ENCODE peak calls at places on chromosome 11, in six cellular contexts. One of them, this sample, is unnamed.

GRCh38 chr11:128105950-128106349 is 481.4 kb downstream of the ETS1 start:
- DNase-seq in CD4-positive, CD25-positive, alpha-beta regulatory T cell: no peak
- DNase-seq in heart right ventricle: no peak
- DNase-seq in right cardiac atrium: no peak
- DNase-seq in GM23248: no peak
- DNase-seq in neural progenitor cell: no peak
- DNase-seq in this sample: no peak

GRCh38 chr11:68632802-68633201 is 51.5 kb upstream of the GAL start:
- DNase-seq in right cardiac atrium: peak; percentile 64
- DNase-seq in neural progenitor cell: peak; percentile 87
- DNase-seq in CD4-positive, CD25-positive, alpha-beta regulatory T cell: peak; percentile 68
- DNase-seq in GM23248: peak; percentile 65
- DNase-seq in heart right ventricle: no peak
- DNase-seq in this sample: no peak

GRCh38 chr11:30853470-30853869 is 267.3 kb upstream of the MPPED2 start:
- DNase-seq in heart right ventricle: no peak
- DNase-seq in CD4-positive, CD25-positive, alpha-beta regulatory T cell: no peak
- DNase-seq in GM23248: no peak
- DNase-seq in right cardiac atrium: no peak
- DNase-seq in neural progenitor cell: no peak
- DNase-seq in this sample: no peak

GRCh38 chr11:134004406-134005197 is 47.8 kb upstream of the IGSF9B start:
- DNase-seq in right cardiac atrium: peak; percentile 75
- DNase-seq in CD4-positive, CD25-positive, alpha-beta regulatory T cell: no peak
- DNase-seq in neural progenitor cell: no peak
- DNase-seq in GM23248: no peak
- DNase-seq in heart right ventricle: peak; percentile 19
- DNase-seq in this sample: no peak

GRCh38 chr11:8318536-8318935 is 54.9 kb upstream of the LMO1 start:
- DNase-seq in GM23248: no peak
- DNase-seq in CD4-positive, CD25-positive, alpha-beta regulatory T cell: no peak
- DNase-seq in neural progenitor cell: peak; percentile 85
- DNase-seq in right cardiac atrium: no peak
- DNase-seq in heart right ventricle: no peak
- DNase-seq in this sample: no peak

GRCh38 chr11:132139181-132139580 is 768.8 kb downstream of the NTM start:
- DNase-seq in CD4-positive, CD25-positive, alpha-beta regulatory T cell: no peak
- DNase-seq in right cardiac atrium: no peak
- DNase-seq in neural progenitor cell: no peak
- DNase-seq in heart right ventricle: no peak
- DNase-seq in GM23248: peak; percentile 10
- DNase-seq in this sample: no peak

GRCh38 chr11:120566176-120566575 is 54.6 kb downstream of the GRIK4 start:
- DNase-seq in CD4-positive, CD25-positive, alpha-beta regulatory T cell: no peak
- DNase-seq in right cardiac atrium: no peak
- DNase-seq in neural progenitor cell: no peak
- DNase-seq in GM23248: peak; percentile 26
- DNase-seq in heart right ventricle: no peak
- DNase-seq in this sample: no peak

GRCh38 chr11:70503201-70503877 is 105.0 kb downstream of the CTTN start:
- DNase-seq in neural progenitor cell: peak; percentile 54
- DNase-seq in CD4-positive, CD25-positive, alpha-beta regulatory T cell: no peak
- DNase-seq in heart right ventricle: no peak
- DNase-seq in GM23248: no peak
- DNase-seq in right cardiac atrium: peak; percentile 16
- DNase-seq in this sample: no peak

GRCh38 chr11:36447947-36448346 is 62.1 kb downstream of the TRAF6 start:
- DNase-seq in right cardiac atrium: no peak
- DNase-seq in neural progenitor cell: no peak
- DNase-seq in GM23248: no peak
- DNase-seq in CD4-positive, CD25-positive, alpha-beta regulatory T cell: no peak
- DNase-seq in heart right ventricle: no peak
- DNase-seq in this sample: no peak

GRCh38 chr11:7892751-7893356 is 38.2 kb downstream of the OR10A6 start:
- DNase-seq in CD4-positive, CD25-positive, alpha-beta regulatory T cell: peak; percentile 47
- DNase-seq in heart right ventricle: no peak
- DNase-seq in right cardiac atrium: no peak
- DNase-seq in neural progenitor cell: peak; percentile 60
- DNase-seq in GM23248: peak; percentile 79
- DNase-seq in this sample: no peak

GRCh38 chr11:132346558-132347148 is 976.2 kb downstream of the NTM start:
- DNase-seq in right cardiac atrium: no peak
- DNase-seq in GM23248: no peak
- DNase-seq in neural progenitor cell: peak; percentile 14
- DNase-seq in heart right ventricle: no peak
- DNase-seq in CD4-positive, CD25-positive, alpha-beta regulatory T cell: no peak
- DNase-seq in this sample: no peak

GRCh38 chr11:116547571-116547970 is 225.2 kb downstream of the BUD13 start:
- DNase-seq in heart right ventricle: no peak
- DNase-seq in GM23248: no peak
- DNase-seq in right cardiac atrium: no peak
- DNase-seq in CD4-positive, CD25-positive, alpha-beta regulatory T cell: no peak
- DNase-seq in neural progenitor cell: no peak
- DNase-seq in this sample: no peak

GRCh38 chr11:7595016-7595869 is 78.1 kb downstream of the CYB5R2 start:
- DNase-seq in neural progenitor cell: peak; percentile 77
- DNase-seq in GM23248: peak; percentile 63
- DNase-seq in right cardiac atrium: no peak
- DNase-seq in CD4-positive, CD25-positive, alpha-beta regulatory T cell: no peak
- DNase-seq in heart right ventricle: no peak
- DNase-seq in this sample: no peak

GRCh38 chr11:26717761-26718160 is 4.1 kb downstream of the SLC5A12 start:
- DNase-seq in CD4-positive, CD25-positive, alpha-beta regulatory T cell: no peak
- DNase-seq in GM23248: no peak
- DNase-seq in right cardiac atrium: no peak
- DNase-seq in neural progenitor cell: no peak
- DNase-seq in heart right ventricle: no peak
- DNase-seq in this sample: no peak

GRCh38 chr11:33952805-33953204 is 60.9 kb upstream of the LMO2 start:
- DNase-seq in CD4-positive, CD25-positive, alpha-beta regulatory T cell: no peak
- DNase-seq in GM23248: no peak
- DNase-seq in heart right ventricle: no peak
- DNase-seq in neural progenitor cell: no peak
- DNase-seq in right cardiac atrium: no peak
- DNase-seq in this sample: no peak

GRCh38 chr11:61749607-61750217 is 2.7 kb upstream of the MYRF start:
- DNase-seq in heart right ventricle: no peak
- DNase-seq in right cardiac atrium: no peak
- DNase-seq in GM23248: no peak
- DNase-seq in CD4-positive, CD25-positive, alpha-beta regulatory T cell: no peak
- DNase-seq in neural progenitor cell: peak; percentile 50
- DNase-seq in this sample: no peak

GRCh38 chr11:109728056-109728455 is 306.1 kb downstream of the C11orf87 start:
- DNase-seq in right cardiac atrium: no peak
- DNase-seq in GM23248: no peak
- DNase-seq in CD4-positive, CD25-positive, alpha-beta regulatory T cell: no peak
- DNase-seq in neural progenitor cell: no peak
- DNase-seq in heart right ventricle: no peak
- DNase-seq in this sample: no peak

GRCh38 chr11:114280696-114281095 is 15.5 kb upstream of the NNMT start:
- DNase-seq in right cardiac atrium: peak; percentile 86
- DNase-seq in heart right ventricle: peak; percentile 68
- DNase-seq in neural progenitor cell: peak; percentile 88
- DNase-seq in GM23248: peak; percentile 92
- DNase-seq in CD4-positive, CD25-positive, alpha-beta regulatory T cell: peak; percentile 51
- DNase-seq in this sample: peak; percentile 70

GRCh38 chr11:67252831-67253239 is 13.4 kb upstream of the GRK2 start:
- DNase-seq in CD4-positive, CD25-positive, alpha-beta regulatory T cell: peak; percentile 80
- DNase-seq in right cardiac atrium: peak; percentile 69
- DNase-seq in neural progenitor cell: peak; percentile 63
- DNase-seq in GM23248: peak; percentile 65
- DNase-seq in heart right ventricle: peak; percentile 31
- DNase-seq in this sample: no peak

GRCh38 chr11:57340228-57340627 is 2.1 kb downstream of the P2RX3 start:
- DNase-seq in neural progenitor cell: peak; percentile 65
- DNase-seq in heart right ventricle: no peak
- DNase-seq in right cardiac atrium: no peak
- DNase-seq in CD4-positive, CD25-positive, alpha-beta regulatory T cell: no peak
- DNase-seq in GM23248: peak; percentile 35
- DNase-seq in this sample: no peak

GRCh38 chr11:69218946-69219720 is 63.4 kb downstream of the SMIM38 start:
- DNase-seq in right cardiac atrium: no peak
- DNase-seq in GM23248: no peak
- DNase-seq in neural progenitor cell: no peak
- DNase-seq in heart right ventricle: no peak
- DNase-seq in CD4-positive, CD25-positive, alpha-beta regulatory T cell: no peak
- DNase-seq in this sample: no peak

GRCh38 chr11:117584056-117584830 is 212.8 kb downstream of the DSCAML1 start:
- DNase-seq in CD4-positive, CD25-positive, alpha-beta regulatory T cell: no peak
- DNase-seq in GM23248: peak; percentile 64
- DNase-seq in neural progenitor cell: no peak
- DNase-seq in heart right ventricle: no peak
- DNase-seq in right cardiac atrium: no peak
- DNase-seq in this sample: peak; percentile 47

GRCh38 chr11:29781268-29781667 is 235.6 kb downstream of the KCNA4 start:
- DNase-seq in CD4-positive, CD25-positive, alpha-beta regulatory T cell: no peak
- DNase-seq in GM23248: peak; percentile 18
- DNase-seq in neural progenitor cell: no peak
- DNase-seq in heart right ventricle: peak; percentile 30
- DNase-seq in right cardiac atrium: peak; percentile 72
- DNase-seq in this sample: no peak

GRCh38 chr11:72354356-72355115 is 79.8 kb downstream of the CLPB start:
- DNase-seq in right cardiac atrium: no peak
- DNase-seq in heart right ventricle: no peak
- DNase-seq in neural progenitor cell: no peak
- DNase-seq in GM23248: peak; percentile 44
- DNase-seq in CD4-positive, CD25-positive, alpha-beta regulatory T cell: no peak
- DNase-seq in this sample: no peak

GRCh38 chr11:65329944-65330403 is 3.7 kb upstream of the DPF2 start:
- DNase-seq in CD4-positive, CD25-positive, alpha-beta regulatory T cell: peak; percentile 90
- DNase-seq in neural progenitor cell: peak; percentile 97
- DNase-seq in heart right ventricle: peak; percentile 91
- DNase-seq in GM23248: peak; percentile 94
- DNase-seq in right cardiac atrium: peak; percentile 90
- DNase-seq in this sample: peak; percentile 85

GRCh38 chr11:57248780-57249383 is 11.8 kb upstream of the APLNR start:
- DNase-seq in GM23248: peak; percentile 89
- DNase-seq in neural progenitor cell: peak; percentile 89
- DNase-seq in heart right ventricle: peak; percentile 78
- DNase-seq in right cardiac atrium: peak; percentile 89
- DNase-seq in CD4-positive, CD25-positive, alpha-beta regulatory T cell: peak; percentile 23
- DNase-seq in this sample: peak; percentile 56

GRCh38 chr11:122642971-122643370 is 12.6 kb upstream of the UBASH3B start:
- DNase-seq in heart right ventricle: no peak
- DNase-seq in neural progenitor cell: no peak
- DNase-seq in right cardiac atrium: no peak
- DNase-seq in CD4-positive, CD25-positive, alpha-beta regulatory T cell: no peak
- DNase-seq in GM23248: peak; percentile 53
- DNase-seq in this sample: no peak
- H3K27ac ChIP-seq in heart right ventricle: no peak overlapping the region
- H3K27ac ChIP-seq in neural progenitor cell: no peak overlapping the region
- H3K27ac ChIP-seq in right cardiac atrium: no peak overlapping the region
- H3K27ac ChIP-seq in CD4-positive, CD25-positive, alpha-beta regulatory T cell: no peak overlapping the region
- H3K27ac ChIP-seq in GM23248: peak overlapping the region; percentile 46
- H3K27ac ChIP-seq in this sample: peak overlapping the region; percentile 40

DNA sequence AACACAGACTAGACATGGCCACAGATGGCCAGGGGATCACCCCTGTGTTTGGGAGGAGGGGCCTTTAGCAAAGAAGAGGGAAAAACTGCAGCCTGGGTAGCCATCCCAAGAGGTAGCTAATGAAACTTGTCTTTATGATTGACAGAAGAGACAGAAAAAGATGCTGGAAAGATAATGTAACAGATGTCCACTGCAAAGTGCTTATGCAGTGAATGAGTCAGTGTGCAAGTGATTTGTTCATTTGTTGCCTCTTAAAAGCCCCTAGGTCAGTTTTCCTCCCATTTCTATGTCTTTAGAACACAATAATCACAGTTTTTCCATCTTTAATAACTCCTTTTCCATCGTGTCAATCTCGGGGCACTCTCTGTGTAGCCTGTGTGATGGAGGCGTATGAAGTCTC is 57.2 kb downstream of the INSC start:
- DNase-seq in neural progenitor cell: no peak
- DNase-seq in GM23248: no peak
- DNase-seq in CD4-positive, CD25-positive, alpha-beta regulatory T cell: no peak
- DNase-seq in right cardiac atrium: no peak
- DNase-seq in heart right ventricle: no peak
- DNase-seq in this sample: no peak
- H3K4me3 ChIP-seq in neural progenitor cell: no peak overlapping the region
- H3K4me3 ChIP-seq in GM23248: no peak overlapping the region
- H3K4me3 ChIP-seq in CD4-positive, CD25-positive, alpha-beta regulatory T cell: no peak overlapping the region
- H3K4me3 ChIP-seq in right cardiac atrium: no peak overlapping the region
- H3K4me3 ChIP-seq in heart right ventricle: no peak overlapping the region
- H3K4me3 ChIP-seq in this sample: no peak overlapping the region

GRCh38 chr11:81990659-81991443 is 742.8 kb downstream of the FAM181B start:
- DNase-seq in GM23248: no peak
- DNase-seq in neural progenitor cell: no peak
- DNase-seq in right cardiac atrium: no peak
- DNase-seq in CD4-positive, CD25-positive, alpha-beta regulatory T cell: no peak
- DNase-seq in heart right ventricle: no peak
- DNase-seq in this sample: no peak

GRCh38 chr11:81993755-81994154 is 739.9 kb downstream of the FAM181B start:
- DNase-seq in CD4-positive, CD25-positive, alpha-beta regulatory T cell: no peak
- DNase-seq in GM23248: no peak
- DNase-seq in right cardiac atrium: no peak
- DNase-seq in neural progenitor cell: no peak
- DNase-seq in heart right ventricle: no peak
- DNase-seq in this sample: no peak

GRCh38 chr11:81987829-81988472 is 745.7 kb downstream of the FAM181B start:
- DNase-seq in right cardiac atrium: peak; percentile 76
- DNase-seq in neural progenitor cell: no peak
- DNase-seq in GM23248: peak; percentile 44
- DNase-seq in heart right ventricle: no peak
- DNase-seq in CD4-positive, CD25-positive, alpha-beta regulatory T cell: no peak
- DNase-seq in this sample: no peak

GRCh38 chr11:81986556-81987161 is 747.0 kb downstream of the FAM181B start:
- DNase-seq in CD4-positive, CD25-positive, alpha-beta regulatory T cell: no peak
- DNase-seq in right cardiac atrium: no peak
- DNase-seq in heart right ventricle: no peak
- DNase-seq in neural progenitor cell: no peak
- DNase-seq in GM23248: no peak
- DNase-seq in this sample: no peak

DNA sequence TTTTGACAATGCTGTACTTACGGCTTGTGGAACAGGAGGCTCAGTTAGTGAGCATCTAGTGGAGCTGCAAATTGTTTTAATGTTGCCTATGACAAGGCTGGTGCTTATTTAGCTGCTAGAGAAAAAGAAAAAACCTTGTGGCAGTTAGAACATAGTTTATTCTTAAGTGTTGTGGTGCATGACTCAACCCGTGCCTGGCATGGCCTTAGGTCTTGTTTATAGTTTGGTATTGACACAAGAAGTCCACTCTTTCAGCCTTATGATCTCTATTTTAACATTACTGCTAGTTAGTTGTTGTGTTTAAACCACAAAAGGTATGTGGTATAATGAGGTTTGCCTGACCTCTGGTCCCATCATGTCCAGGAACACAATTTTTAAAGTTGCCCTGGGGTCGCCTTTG is 744.6 kb downstream of the FAM181B start:
- DNase-seq in CD4-positive, CD25-positive, alpha-beta regulatory T cell: no peak
- DNase-seq in GM23248: peak; percentile 45
- DNase-seq in neural progenitor cell: no peak
- DNase-seq in heart right ventricle: no peak
- DNase-seq in right cardiac atrium: no peak
- DNase-seq in this sample: peak; percentile 45
- H3K27ac ChIP-seq in CD4-positive, CD25-positive, alpha-beta regulatory T cell: no peak overlapping the region
- H3K27ac ChIP-seq in GM23248: no peak overlapping the region
- H3K27ac ChIP-seq in neural progenitor cell: no peak overlapping the region
- H3K27ac ChIP-seq in heart right ventricle: no peak overlapping the region
- H3K27ac ChIP-seq in right cardiac atrium: no peak overlapping the region
- H3K27ac ChIP-seq in this sample: peak overlapping the region; percentile 29

GRCh38 chr11:86869966-86870570 is 69.7 kb downstream of the PRSS23 start:
- DNase-seq in neural progenitor cell: peak; percentile 79
- DNase-seq in GM23248: peak; percentile 88
- DNase-seq in right cardiac atrium: peak; percentile 82
- DNase-seq in CD4-positive, CD25-positive, alpha-beta regulatory T cell: peak; percentile 53
- DNase-seq in heart right ventricle: peak; percentile 77
- DNase-seq in this sample: peak; percentile 31
- H3K4me3 ChIP-seq in neural progenitor cell: no peak overlapping the region
- H3K4me3 ChIP-seq in GM23248: no peak overlapping the region
- H3K4me3 ChIP-seq in right cardiac atrium: no peak overlapping the region
- H3K4me3 ChIP-seq in CD4-positive, CD25-positive, alpha-beta regulatory T cell: no peak overlapping the region
- H3K4me3 ChIP-seq in heart right ventricle: no peak overlapping the region
- H3K4me3 ChIP-seq in this sample: no peak overlapping the region